ENCODE peak calls at places on chromosomes 4 and X, in five cellular contexts. M, U, A, V and I are unnamed samples.

GRCh38 chrX:144791298-144791697 is 456.0 kb upstream of the SPANXN1 start:
- DNase-seq in V (no peak), U (no peak), M (peak), A (no peak), I (no peak)

GRCh38 chr4:173515458-173515857 is 14.6 kb downstream of the HAND2 start:
- DNase-seq in M (no peak), V (no peak), A (no peak), U (no peak), I (no peak)

GRCh38 chrX:15751160-15751819 is 13.2 kb downstream of the CA5B start:
- DNase-seq in V (no peak), A (peak), M (no peak), U (no peak), I (no peak)

GRCh38 chr4:120948382-120948781 is 25.9 kb upstream of the PRDM5 start:
- DNase-seq in V (no peak), A (no peak), M (peak), U (no peak), I (no peak)

GRCh38 chr4:106238819-106239420 is 77.1 kb downstream of the TBCK start:
- DNase-seq in M (peak), A (peak), V (no peak), U (peak), I (no peak)

GRCh38 chr4:174248407-174248806 is 35.1 kb downstream of the FBXO8 start:
- DNase-seq in M (no peak), V (no peak), U (no peak), A (no peak), I (no peak)

GRCh38 chr4:154953691-154954090 is 172.6 kb downstream of the RBM46 start:
- DNase-seq in V (no peak), A (no peak), U (no peak), M (no peak), I (no peak)

GRCh38 chr4:77172336-77172735 is 15.3 kb downstream of the CCNG2 start:
- DNase-seq in U (no peak), V (no peak), M (peak), A (peak), I (no peak)

GRCh38 chr4:169251291-169252235 is 19.2 kb downstream of the SH3RF1 start:
- DNase-seq in M (peak), U (no peak), A (peak), V (no peak), I (no peak)

GRCh38 chr4:92198711-92199110 is 105.1 kb upstream of the GRID2 start:
- DNase-seq in V (no peak), M (peak), A (no peak), U (no peak), I (no peak)

GRCh38 chrX:10174051-10174450 is 17.3 kb downstream of the CLCN4 start:
- DNase-seq in V (no peak), U (no peak), A (no peak), M (no peak), I (no peak)

GRCh38 chr4:3514221-3514780 is 17.9 kb downstream of the LRPAP1 start:
- DNase-seq in V (no peak), A (no peak), U (no peak), M (no peak), I (no peak)

GRCh38 chrX:72269671-72270251 is 7.3 kb downstream of the RPS4X start:
- DNase-seq in A (no peak), V (no peak), U (no peak), M (no peak), I (no peak)

GRCh38 chrX:120358687-120359086 is 3.2 kb upstream of the ATP1B4 start:
- DNase-seq in M (peak), A (peak), V (peak), U (peak), I (no peak)

GRCh38 chr4:47499705-47500104 is 14.6 kb downstream of the ATP10D start:
- DNase-seq in V (no peak), A (no peak), M (no peak), U (no peak), I (no peak)

GRCh38 chrX:154799554-154800348 is 5.5 kb downstream of the MPP1 start:
- DNase-seq in M (no peak), A (peak), U (peak), V (no peak), I (no peak)

GRCh38 chrX:153381684-153382532 is 19.2 kb downstream of the PNMA6E start:
- DNase-seq in V (no peak), U (peak), M (peak), A (peak), I (peak)

GRCh38 chrX:78545233-78545632 is 113.9 kb downstream of the RTL3 start:
- DNase-seq in U (no peak), V (no peak), M (no peak), A (no peak), I (no peak)

GRCh38 chr4:139582044-139582443 is 26.0 kb upstream of the SETD7 start:
- DNase-seq in M (no peak), V (no peak), U (no peak), A (no peak), I (no peak)

GRCh38 chr4:137641554-137641953 is 109.3 kb upstream of the PCDH18 start:
- DNase-seq in M (no peak), U (no peak), V (no peak), A (no peak), I (no peak)

GRCh38 chr4:25160714-25161598 is 707 bp upstream of the SEPSECS start:
- DNase-seq in U (no peak), V (no peak), M (peak), A (peak), I (no peak)

GRCh38 chr4:121072080-121072835 is at the start of gene NDNF:
- DNase-seq in M (no peak), V (no peak), U (peak), A (peak), I (peak)

GRCh38 chr4:140213736-140214135 is 59.8 kb upstream of the MAML3 start:
- DNase-seq in M (peak), V (no peak), U (no peak), A (no peak), I (no peak)

GRCh38 chr4:173191623-173192041 is 23.0 kb downstream of the GALNT7 start:
- DNase-seq in V (no peak), A (peak), M (peak), U (no peak), I (no peak)

GRCh38 chrX:68826113-68826980 is 2.5 kb upstream of the EFNB1 start:
- DNase-seq in U (no peak), V (no peak), A (peak), M (no peak), I (no peak)

GRCh38 chrX:44470816-44471215 is 71.8 kb downstream of the FUNDC1 start:
- DNase-seq in U (no peak), A (no peak), V (no peak), M (no peak), I (no peak)

GRCh38 chr4:143643399-143643798 is 57.1 kb downstream of the FREM3 start:
- DNase-seq in U (no peak), M (no peak), V (no peak), A (no peak), I (no peak)

GRCh38 chr4:147924604-147925412 is 192.9 kb downstream of the ARHGAP10 start:
- DNase-seq in V (no peak), U (peak), A (peak), M (peak), I (no peak)

GRCh38 chr4:107317596-107317995 is 281.5 kb upstream of the DKK2 start:
- DNase-seq in V (no peak), M (peak), U (no peak), A (no peak), I (no peak)

GRCh38 chr4:98928131-98928504 is 815 bp downstream of the EIF4E start:
- DNase-seq in A (peak), M (peak), V (peak), U (peak), I (peak)